ENCODE peak calls at places on chromosomes 12 and 14, in six cellular contexts. R is fibroblast of mammary gland, E is heart left ventricle, P is AG10803, W is dorsolateral prefrontal cortex, K is epithelial cell of proximal tubule. G is an unnamed sample.

GRCh38 chr12:2892246-2892645 is 1.6 kb downstream of the TULP3 start:
- DNase-seq in R (peak), E (no peak), K (no peak), P (peak), W (no peak), G (no peak)

GRCh38 chr12:100391856-100392255 is 35.0 kb downstream of the SLC17A8 start:
- DNase-seq in P (no peak), E (no peak), R (peak), W (no peak), K (no peak), G (peak)

GRCh38 chr14:68784298-68784910 is 8.5 kb downstream of the ZFP36L1 start:
- DNase-seq in R (peak), K (peak), W (no peak), E (no peak), P (peak), G (peak)

GRCh38 chr12:88559199-88559598 is 21.1 kb downstream of the KITLG start:
- DNase-seq in R (no peak), W (no peak), P (no peak), K (no peak), E (no peak), G (no peak)

GRCh38 chr12:46154221-46154975 is 114.4 kb downstream of the SLC38A1 start:
- DNase-seq in K (peak), W (no peak), E (no peak), R (peak), P (peak), G (peak)

GRCh38 chr12:75364918-75365317 is 26.0 kb upstream of the GLIPR1L2 start:
- DNase-seq in E (no peak), K (no peak), P (peak), W (no peak), R (peak), G (peak)

GRCh38 chr12:14723763-14724162 is 27.4 kb upstream of the GUCY2C start:
- DNase-seq in P (peak), K (no peak), E (peak), R (peak), W (peak), G (peak)

GRCh38 chr14:50932592-50933500 is 11.4 kb downstream of the PYGL start:
- DNase-seq in R (no peak), E (no peak), W (no peak), P (peak), K (no peak), G (no peak)

GRCh38 chr14:100711493-100711892 is 15.2 kb upstream of the DLK1 start:
- DNase-seq in P (no peak), R (no peak), W (no peak), K (no peak), E (no peak), G (no peak)

GRCh38 chr14:100608064-100608463 is 20.8 kb upstream of the BEGAIN start:
- DNase-seq in E (no peak), R (no peak), P (no peak), W (no peak), K (no peak), G (no peak)

GRCh38 chr14:88384653-88385205 is 728 bp upstream of the SPATA7 start:
- DNase-seq in P (peak), W (peak), R (peak), E (no peak), K (no peak), G (peak)

GRCh38 chr14:59342516-59343484 is 122.4 kb downstream of the GPR135 start:
- DNase-seq in P (no peak), W (no peak), E (no peak), K (no peak), R (no peak), G (no peak)

GRCh38 chr12:12734561-12735071 is 17.4 kb downstream of the CDKN1B start:
- DNase-seq in K (no peak), W (no peak), E (no peak), R (peak), P (peak), G (no peak)

GRCh38 chr12:1830981-1831930 is 10.9 kb downstream of the LRTM2 start:
- DNase-seq in R (peak), K (no peak), W (no peak), E (peak), P (peak), G (peak)

GRCh38 chr12:1810201-1810930 is 10.0 kb upstream of the LRTM2 start:
- DNase-seq in K (no peak), P (no peak), R (peak), W (no peak), E (peak), G (peak)

GRCh38 chr12:130480231-130480630 is 142.5 kb downstream of the PIWIL1 start:
- DNase-seq in W (no peak), R (no peak), E (no peak), K (no peak), P (no peak), G (no peak)

GRCh38 chr14:84646791-84647500 is 883.0 kb upstream of the FLRT2 start:
- DNase-seq in K (no peak), E (no peak), P (no peak), R (no peak), W (no peak), G (no peak)

DNA sequence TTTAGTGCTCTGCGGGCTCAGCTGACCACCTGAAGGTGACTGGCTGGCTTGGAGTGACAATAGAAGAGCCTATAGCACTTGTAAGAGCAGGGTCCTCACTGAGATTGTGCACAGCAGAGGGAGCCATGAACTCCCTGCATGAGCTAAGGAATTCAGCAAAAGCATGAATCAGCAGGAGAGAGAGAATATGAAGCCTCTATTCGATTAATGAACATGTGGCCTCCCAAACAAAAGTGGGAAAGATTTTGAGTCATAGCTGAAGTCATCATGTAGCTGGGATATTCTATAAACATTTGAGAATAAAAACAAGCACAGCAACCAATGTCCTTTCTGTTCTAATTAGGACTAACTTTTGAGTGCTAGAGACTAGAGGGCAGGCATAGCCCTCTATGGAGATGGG is 626.6 kb downstream of the DIO2 start:
- DNase-seq in K (peak), P (peak), W (no peak), E (no peak), R (peak), G (peak)
- TF ChIP-seq CTCF in K (peak), P (peak), W (peak), E (no peak), R (peak), G (no peak)

DNA sequence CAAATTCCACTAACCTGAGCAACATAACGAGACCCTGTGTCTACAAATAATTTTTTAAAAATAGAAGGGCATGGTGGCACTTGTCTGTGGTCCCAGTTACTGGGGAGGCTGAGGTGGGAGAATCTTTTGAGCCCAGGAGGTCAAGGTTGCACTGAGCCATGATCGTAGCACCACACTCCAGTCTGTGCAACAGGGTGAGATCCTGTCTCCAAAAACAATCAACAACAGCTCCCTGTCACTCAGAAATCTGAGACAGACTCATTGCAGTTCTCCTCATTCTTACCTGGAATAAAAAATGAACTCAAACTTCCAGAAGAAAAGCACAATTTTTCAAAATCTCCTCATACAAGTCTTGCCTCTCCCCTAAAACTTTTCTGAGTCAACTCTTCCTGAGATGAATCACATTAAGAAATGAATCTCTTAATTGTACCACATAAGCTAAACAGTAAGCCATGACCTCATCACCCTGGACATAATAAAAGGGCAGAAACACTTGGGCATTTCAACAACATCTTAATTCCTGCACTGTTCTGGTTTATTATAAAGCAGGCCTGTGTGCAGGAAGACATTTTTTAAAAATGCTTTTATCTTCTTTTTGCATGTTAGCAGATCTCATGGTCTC is 214.3 kb upstream of the CDKN3 start:
- DNase-seq in E (no peak), K (peak), W (no peak), R (peak), P (peak), G (peak)
- TF ChIP-seq CTCF in E (no peak), K (no peak), W (no peak), R (no peak), P (no peak), G (no peak)

DNA sequence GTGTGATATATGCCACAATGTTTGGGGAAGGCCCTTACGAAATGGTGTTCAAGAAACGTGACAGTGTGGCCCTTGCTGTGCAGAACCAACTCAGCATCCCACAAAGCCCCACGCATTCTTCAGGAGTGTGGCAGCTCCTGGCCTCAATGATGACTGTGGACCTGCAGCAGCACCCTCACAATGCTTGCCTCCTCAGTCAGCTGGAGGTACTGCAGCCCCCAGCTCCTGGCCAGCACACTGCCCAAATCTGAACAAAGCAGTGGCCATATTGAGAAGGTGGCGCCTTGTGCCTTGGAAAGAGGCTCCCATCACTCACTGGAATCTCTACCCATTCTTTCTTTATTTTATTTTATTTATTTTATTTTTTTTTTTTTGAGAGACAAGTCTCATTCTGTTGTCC is 10.4 kb downstream of the POLE2 start:
- DNase-seq in P (no peak), R (no peak), W (no peak), E (no peak), K (no peak), G (no peak)
- TF ChIP-seq CTCF in P (peak), R (peak), W (no peak), E (no peak), K (peak), G (no peak)

GRCh38 chr12:9750276-9751203 is 10.2 kb downstream of the CD69 start:
- DNase-seq in E (peak), R (peak), P (peak), K (no peak), W (peak), G (peak)
- TF ChIP-seq CTCF in E (peak), R (peak), P (peak), K (peak), W (peak), G (peak)

GRCh38 chr14:106317593-106317992 is 791.2 kb downstream of the TMEM121 start:
- DNase-seq in W (no peak), R (no peak), E (no peak), P (no peak), K (no peak), G (no peak)

GRCh38 chr14:106318700-106319099 is 792.3 kb downstream of the TMEM121 start:
- DNase-seq in R (no peak), E (no peak), W (no peak), K (no peak), P (no peak), G (no peak)
- TF ChIP-seq CTCF in R (no peak), E (no peak), W (no peak), K (peak), P (no peak), G (peak)

DNA sequence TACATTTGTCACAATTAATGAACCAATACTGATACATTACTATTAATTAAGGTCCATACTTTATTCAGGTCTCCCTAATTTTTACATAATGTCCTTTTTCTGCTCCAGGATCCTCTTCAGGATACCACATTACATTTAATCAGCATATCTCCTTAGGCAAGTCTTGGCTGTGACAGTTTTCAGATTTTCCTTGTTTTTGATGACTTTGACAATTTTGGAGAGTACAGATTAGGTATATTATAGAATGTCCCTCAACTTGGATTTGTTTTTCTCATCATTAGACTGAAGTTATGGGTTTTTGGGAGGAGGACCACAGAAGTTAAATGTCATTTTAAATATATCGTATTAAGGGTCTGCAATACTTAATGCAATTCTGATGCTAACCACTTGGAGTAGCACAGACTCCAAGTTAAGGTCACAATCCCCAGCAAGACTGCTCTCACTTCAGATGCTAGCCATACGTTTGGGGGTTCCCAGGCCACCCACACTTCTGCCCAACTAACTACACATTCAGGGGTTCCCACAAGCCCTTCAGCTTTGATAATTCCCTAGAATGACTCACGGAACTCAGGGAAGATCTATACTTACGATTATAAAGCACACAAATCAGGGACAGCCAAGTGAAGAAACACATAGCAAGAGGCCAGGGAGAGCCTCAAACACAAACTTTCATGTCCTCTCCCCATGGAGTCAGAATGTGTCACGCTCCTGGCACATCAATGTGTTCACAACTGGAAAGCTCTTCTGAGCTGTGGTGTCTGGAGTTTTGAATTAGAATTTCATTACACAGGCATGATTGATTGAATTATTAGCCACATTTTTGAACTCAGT is 17.0 kb upstream of the NUBPL start:
- DNase-seq in K (no peak), R (peak), E (no peak), W (no peak), P (no peak), G (no peak)
- TF ChIP-seq CTCF in K (peak), R (peak), E (no peak), W (no peak), P (peak), G (no peak)

DNA sequence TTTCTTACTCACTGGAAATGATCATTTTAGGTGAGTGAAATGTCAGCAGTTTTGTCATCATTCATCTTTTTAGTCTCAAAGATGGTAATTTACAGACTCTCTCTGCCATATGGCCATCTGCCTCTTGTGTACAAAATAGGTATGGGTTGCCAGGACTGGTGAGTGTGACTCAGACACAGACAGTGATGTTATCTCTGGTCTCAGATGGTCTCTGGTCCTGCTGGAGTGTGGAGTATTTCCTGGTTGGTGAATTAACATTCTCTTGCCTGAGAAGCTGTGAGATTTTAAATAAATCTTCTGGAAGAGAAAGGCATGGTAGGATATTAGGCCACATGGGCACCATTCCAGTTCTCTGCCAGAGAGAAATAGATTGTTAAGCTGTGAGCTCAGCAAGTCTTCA is 207.0 kb downstream of the ATP23 start:
- DNase-seq in P (peak), K (peak), E (no peak), R (peak), W (peak), G (peak)
- TF ChIP-seq CTCF in P (no peak), K (no peak), E (no peak), R (no peak), W (no peak), G (no peak)

DNA sequence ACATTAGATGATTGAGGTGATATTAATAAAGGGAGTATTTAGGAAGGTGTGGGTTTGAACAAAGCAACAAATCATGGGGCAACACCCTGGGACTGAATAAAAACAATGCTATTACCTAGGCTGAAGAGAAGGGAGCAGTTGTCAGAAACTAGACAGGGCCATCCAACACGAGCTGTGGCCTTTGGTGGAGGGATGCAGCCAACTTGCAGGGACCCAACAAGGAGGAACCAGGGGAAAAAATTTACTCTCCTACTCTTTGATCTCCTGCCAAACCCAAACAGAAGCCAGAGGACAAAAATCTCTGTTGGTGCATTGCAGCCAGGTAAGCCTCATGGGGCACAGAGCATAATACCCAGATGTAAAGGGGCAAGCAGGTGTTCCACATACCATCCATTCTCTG is 12.0 kb downstream of the SLC39A2 start:
- DNase-seq in K (no peak), W (no peak), P (no peak), E (no peak), R (no peak), G (no peak)
- TF ChIP-seq CTCF in K (no peak), W (no peak), P (no peak), E (no peak), R (no peak), G (no peak)

GRCh38 chr12:40745386-40745785 is 53.1 kb downstream of the CNTN1 start:
- DNase-seq in E (no peak), W (no peak), K (no peak), R (no peak), P (no peak), G (peak)
- TF ChIP-seq CTCF in E (no peak), W (no peak), K (peak), R (no peak), P (no peak), G (no peak)

GRCh38 chr14:34222122-34222521 is 239.9 kb downstream of the SPTSSA start:
- DNase-seq in K (no peak), W (no peak), P (no peak), R (no peak), E (no peak), G (no peak)
- TF ChIP-seq CTCF in K (no peak), W (no peak), P (no peak), R (no peak), E (no peak), G (no peak)